ENCODE peak calls at places on chromosomes 16 and 17, in four cellular contexts. A, L, J and H are unnamed samples.

GRCh38 chr17:68573338-68573737 is 27.8 kb downstream of the FAM20A start:
- DNase-seq in L (no peak), J (no peak), A (no peak), H (no peak)

GRCh38 chr17:73482674-73483293 is 161.5 kb downstream of the SDK2 start:
- DNase-seq in J (no peak), L (no peak), A (no peak), H (no peak)

GRCh38 chr17:17671369-17672119 is 9.7 kb upstream of the RAI1 start:
- DNase-seq in A (no peak), J (no peak), L (no peak), H (peak; percentile 2)

GRCh38 chr16:54327609-54328008 is 41.0 kb upstream of the IRX3 start:
- DNase-seq in J (no peak), A (no peak), L (no peak), H (no peak)

GRCh38 chr16:12057276-12057675 is 80.7 kb downstream of the SNX29 start:
- DNase-seq in A (peak; percentile 2), L (no peak), J (no peak), H (no peak)

GRCh38 chr16:35186045-35186759 is 1726.8 kb downstream of the TP53TG3F start:
- DNase-seq in A (no peak), J (no peak), L (no peak), H (no peak)

GRCh38 chr17:9202572-9202971 is 181.3 kb downstream of the NTN1 start:
- DNase-seq in A (no peak), J (no peak), L (no peak), H (no peak)

GRCh38 chr17:51608251-51608933 is 348.0 kb downstream of the UTP18 start:
- DNase-seq in A (no peak), J (no peak), L (no peak), H (no peak)

GRCh38 chr17:30323262-30323894 is 10.5 kb downstream of the TMIGD1 start:
- DNase-seq in A (no peak), J (no peak), L (peak; percentile 81), H (peak; percentile 61)

GRCh38 chr16:56279132-56279531 is 87.8 kb downstream of the GNAO1 start:
- DNase-seq in L (peak; percentile 51), J (no peak), A (no peak), H (peak; percentile 67)

GRCh38 chr17:40063034-40063765 is 435 bp downstream of the THRA start:
- DNase-seq in J (peak; percentile 59), L (no peak), A (peak; percentile 63), H (no peak)

GRCh38 chr16:56199164-56199563 is 7.9 kb downstream of the GNAO1 start:
- DNase-seq in J (no peak), L (no peak), A (no peak), H (no peak)

GRCh38 chr17:48241131-48241591 is 133.6 kb downstream of the SNX11 start:
- DNase-seq in J (peak; percentile 7), L (no peak), A (peak; percentile 34), H (no peak)

GRCh38 chr17:42273474-42274272 is 2.5 kb downstream of the STAT5B start:
- DNase-seq in J (no peak), A (no peak), L (peak; percentile 43), H (no peak)

GRCh38 chr17:42272576-42272975 is 3.6 kb downstream of the STAT5B start:
- DNase-seq in A (no peak), J (no peak), L (peak; percentile 68), H (no peak)

GRCh38 chr17:42271277-42271922 is 4.8 kb downstream of the STAT5B start:
- DNase-seq in L (no peak), A (no peak), J (no peak), H (no peak)

GRCh38 chr17:42270596-42270995 is 5.6 kb downstream of the STAT5B start:
- DNase-seq in L (no peak), J (no peak), A (no peak), H (no peak)

GRCh38 chr17:42272162-42272561 is 4.0 kb downstream of the STAT5B start:
- DNase-seq in A (no peak), J (no peak), L (peak; percentile 30), H (no peak)
- H3K4me1 ChIP-seq in A (peaks cover 3% of the 10 kb centered on the region), J (no peaks in the 10 kb centered on the region), L (peaks cover 79% of the 10 kb centered on the region), H (peaks cover 63% of the 10 kb centered on the region)

DNA sequence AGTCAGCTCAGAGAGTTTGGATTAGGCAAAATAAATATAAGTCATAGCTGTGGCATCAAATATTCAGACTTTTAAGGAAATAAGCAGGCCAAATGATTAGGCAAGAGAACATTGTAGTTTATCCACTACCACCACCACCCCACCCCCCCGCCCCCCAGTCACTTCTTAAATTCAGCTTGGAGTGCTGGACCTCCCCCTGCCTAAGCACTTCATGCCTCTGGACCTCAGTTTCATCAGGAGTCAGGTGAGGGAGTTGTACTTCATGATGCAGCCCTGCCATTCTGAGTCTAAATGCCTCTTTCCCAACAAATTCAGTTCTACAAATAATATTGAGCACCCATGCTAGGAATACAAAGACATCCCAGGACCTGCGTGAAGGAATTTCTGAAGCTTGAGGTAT is 2.0 kb downstream of the POLR2C start:
- DNase-seq in L (no peak), J (no peak), A (no peak), H (no peak)
- H3K36me3 ChIP-seq in L (peaks cover 48% of the 10 kb centered on the region), J (peaks cover 12% of the 10 kb centered on the region), A (no peaks in the 10 kb centered on the region), H (peaks cover 48% of the 10 kb centered on the region)

DNA sequence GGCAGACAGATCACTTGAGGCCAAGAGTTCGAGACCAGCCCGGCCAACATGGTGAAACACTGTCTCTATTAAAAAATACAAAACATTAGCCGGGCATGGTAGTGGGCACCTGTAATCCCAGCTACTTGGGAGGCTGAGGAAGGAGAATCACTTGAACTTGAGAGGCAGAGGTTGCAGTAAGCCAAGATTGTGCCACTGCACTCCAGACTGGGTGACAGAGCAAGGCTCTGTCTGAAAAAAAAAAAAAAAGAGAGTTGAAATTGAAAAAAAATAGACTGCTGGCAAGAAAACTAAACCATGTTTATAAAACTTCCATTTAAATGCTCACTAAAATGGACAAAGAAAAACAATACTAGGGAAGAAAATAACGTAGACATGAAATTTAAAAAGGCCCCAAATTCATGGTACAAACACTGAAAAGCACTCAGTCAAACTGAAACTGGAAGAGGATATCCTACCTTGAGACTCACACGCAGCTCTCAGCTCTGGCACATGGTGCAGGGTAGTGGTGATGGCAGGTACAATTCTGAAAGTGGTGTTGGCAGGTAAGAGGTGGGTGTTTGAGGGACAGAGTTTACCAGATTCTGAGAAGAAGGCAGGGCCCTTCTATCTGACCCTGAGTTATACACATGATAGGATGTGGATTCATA is 19.3 kb downstream of the CNTROB start:
- DNase-seq in J (no peak), A (no peak), L (peak; percentile 6), H (no peak)
- H3K4me1 ChIP-seq in J (no peaks in the 10 kb centered on the region), A (no peaks in the 10 kb centered on the region), L (peaks cover 8% of the 10 kb centered on the region), H (no peaks in the 10 kb centered on the region)

GRCh38 chr16:89904606-89905510 is 13.8 kb upstream of the MC1R start:
- DNase-seq in A (no peak), L (no peak), J (no peak), H (no peak)

GRCh38 chr16:89907055-89907814 is 11.4 kb upstream of the MC1R start:
- DNase-seq in A (no peak), J (no peak), L (no peak), H (no peak)

GRCh38 chr16:89908236-89908635 is 10.4 kb upstream of the MC1R start:
- DNase-seq in A (no peak), J (no peak), L (no peak), H (no peak)

GRCh38 chr16:89905511-89906140 is 13.0 kb upstream of the MC1R start:
- DNase-seq in J (no peak), L (no peak), A (no peak), H (no peak)

DNA sequence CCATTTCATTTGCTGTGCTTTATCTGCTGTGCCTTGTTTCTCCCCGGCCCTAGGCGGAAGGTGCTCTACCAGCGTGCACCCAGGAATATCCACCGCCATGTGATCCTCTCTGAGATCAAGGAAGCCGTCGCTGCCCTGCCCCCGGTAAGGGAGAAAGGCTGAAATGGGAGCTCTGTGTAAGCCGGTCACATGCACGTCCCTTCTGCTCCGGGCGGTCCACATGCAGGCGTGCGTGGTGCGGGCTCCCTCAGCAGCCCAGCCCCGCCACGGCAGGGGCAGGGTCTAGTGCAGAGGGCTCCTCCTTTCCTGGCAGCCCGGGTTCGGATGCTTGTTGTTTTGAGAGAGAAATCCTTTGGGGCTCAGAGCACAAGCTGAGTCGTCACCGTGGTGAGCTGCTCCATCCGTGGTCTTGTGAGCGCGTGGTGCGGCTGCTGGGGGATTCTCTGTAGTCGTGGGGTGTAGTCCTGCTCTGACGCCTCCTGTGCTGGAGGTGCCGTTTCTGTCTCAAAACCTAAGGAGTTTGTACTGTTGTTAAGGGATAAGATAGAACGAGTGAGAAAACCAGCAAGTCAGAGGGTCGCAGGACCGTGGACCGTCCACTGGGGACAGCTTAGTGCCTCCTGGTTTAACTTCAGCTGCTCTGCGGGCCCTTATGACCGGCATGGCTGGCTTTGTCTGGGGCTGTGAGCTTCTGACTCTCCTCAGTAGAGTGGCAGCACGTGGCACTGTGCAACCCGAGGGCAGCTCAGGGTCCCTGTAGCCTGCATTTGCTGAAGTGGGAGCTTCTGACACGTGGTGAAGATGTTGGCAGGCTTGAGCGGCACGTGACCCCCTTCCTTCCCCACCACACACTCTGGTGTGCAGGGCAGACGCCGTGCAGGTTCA is 12.3 kb upstream of the MC1R start:
- DNase-seq in J (no peak), L (no peak), A (no peak), H (no peak)
- H3K36me3 ChIP-seq in J (peaks cover 15% of the 10 kb centered on the region), L (peaks cover 25% of the 10 kb centered on the region), A (no peaks in the 10 kb centered on the region), H (peaks cover 30% of the 10 kb centered on the region)

GRCh38 chr17:57902800-57903759 is 52.1 kb downstream of the CUEDC1 start:
- DNase-seq in A (peak; percentile 91), J (peak; percentile 69), L (no peak), H (no peak)
- H3K4me1 ChIP-seq in A (peaks cover 56% of the 10 kb centered on the region), J (peaks cover 6% of the 10 kb centered on the region), L (peaks cover 14% of the 10 kb centered on the region), H (no peaks in the 10 kb centered on the region)

GRCh38 chr17:76892329-76892728 is 24.1 kb downstream of the MGAT5B start:
- DNase-seq in L (no peak), J (no peak), A (no peak), H (no peak)
- H3K36me3 ChIP-seq in L (no peaks in the 10 kb centered on the region), J (no peaks in the 10 kb centered on the region), A (no peaks in the 10 kb centered on the region), H (no peaks in the 10 kb centered on the region)

DNA sequence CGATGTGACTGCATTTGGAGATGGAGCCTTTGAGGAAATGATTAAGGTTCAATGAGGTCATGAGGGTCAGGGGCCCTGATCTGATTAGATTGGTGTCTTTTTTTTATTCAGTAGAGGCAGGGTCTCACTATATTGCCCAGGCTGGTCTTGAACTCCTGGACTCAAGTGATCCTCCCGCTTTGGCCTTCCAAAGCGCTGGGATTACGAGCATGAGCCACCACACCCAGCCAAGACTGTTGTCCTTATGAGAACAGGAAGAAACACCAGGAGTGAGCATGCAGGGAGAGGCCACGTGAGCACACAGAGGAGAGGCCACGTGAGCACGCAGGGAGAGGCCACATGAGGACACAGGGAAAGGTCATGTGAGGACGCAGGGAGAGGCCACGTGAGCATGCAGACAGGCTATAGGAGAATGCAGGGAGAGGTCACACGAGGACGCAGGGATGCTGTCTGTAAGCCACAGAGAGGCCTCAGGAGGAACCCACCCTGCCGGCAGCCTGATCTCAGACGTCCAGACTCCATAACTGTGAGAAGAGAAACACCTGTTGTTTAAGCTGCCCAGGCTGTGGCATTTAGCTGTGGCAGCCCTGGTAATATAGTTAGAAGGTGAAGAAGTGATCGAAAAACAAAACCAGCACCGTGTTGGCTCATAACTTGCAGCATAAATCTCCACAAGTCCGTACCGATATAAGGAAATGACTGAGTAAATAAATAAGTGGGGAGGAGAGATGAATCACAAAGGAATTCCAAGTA is 14.5 kb upstream of the CSNK1D start:
- DNase-seq in A (peak; percentile 88), J (no peak), L (no peak), H (no peak)
- H3K4me1 ChIP-seq in A (no peaks in the 10 kb centered on the region), J (no peaks in the 10 kb centered on the region), L (peaks cover 8% of the 10 kb centered on the region), H (peaks cover 8% of the 10 kb centered on the region)